ENCODE peak calls at places on chromosomes 4 and X, in eight cellular contexts. D, H, T, J, K, G, W and M are unnamed samples. For H3K36me3, the result is how much of the 10 kb centered on the place peaks cover.

GRCh38 chrX:120286733-120287512 is 24.3 kb downstream of the TMEM255A start:
- DNase-seq in D (no peak), J (no peak), K (no peak), H (no peak), W (no peak), T (no peak), G (no peak), M (no peak)

GRCh38 chr4:147830987-147831386 is 99.1 kb downstream of the ARHGAP10 start:
- DNase-seq in K (peak), J (no peak), D (peak), W (no peak), G (no peak), H (no peak), T (no peak), M (no peak)

GRCh38 chrX:122835886-122836285 is 348.2 kb upstream of the GRIA3 start:
- DNase-seq in H (no peak), W (no peak), K (peak), T (no peak), G (no peak), D (peak), J (no peak), M (no peak)

GRCh38 chr4:176422031-176422430 is 102.3 kb downstream of the SPCS3 start:
- DNase-seq in G (no peak), J (no peak), K (peak), W (no peak), H (no peak), D (no peak), T (no peak), M (no peak)

GRCh38 chr4:187602339-187603092 is 393.1 kb upstream of the ZFP42 start:
- DNase-seq in J (no peak), T (no peak), H (no peak), G (no peak), D (peak), W (no peak), K (peak), M (no peak)

GRCh38 chrX:2913118-2913517 is 16.0 kb downstream of the ARSD start:
- DNase-seq in K (no peak), D (no peak), T (no peak), W (no peak), H (no peak), J (no peak), G (no peak), M (no peak)

GRCh38 chr4:31803511-31804195 is 1083.5 kb downstream of the PCDH7 start:
- DNase-seq in D (peak), H (no peak), W (no peak), K (no peak), G (no peak), T (no peak), J (no peak), M (no peak)

GRCh38 chr4:53863731-53864130 is 200.7 kb downstream of the CHIC2 start:
- DNase-seq in K (no peak), D (peak), T (peak), G (no peak), J (no peak), H (peak), W (no peak), M (no peak)

GRCh38 chr4:138892483-138893386 is 122.8 kb upstream of the NOCT start:
- DNase-seq in G (no peak), W (no peak), K (peak), H (no peak), J (no peak), T (no peak), D (peak), M (no peak)

GRCh38 chr4:4507923-4508322 is 33.9 kb downstream of the STX18 start:
- DNase-seq in K (no peak), H (no peak), J (peak), W (no peak), G (no peak), D (no peak), T (no peak), M (no peak)

GRCh38 chrX:13646154-13646549 is 6.8 kb upstream of the TCEANC start:
- DNase-seq in W (peak), H (peak), J (peak), G (peak), T (peak), K (peak), D (peak), M (peak)

GRCh38 chr4:88017516-88018302 is 10.3 kb downstream of the PKD2 start:
- DNase-seq in T (no peak), D (peak), H (peak), J (no peak), K (peak), W (no peak), G (no peak), M (peak)

GRCh38 chrX:136674270-136674986 is 26.5 kb downstream of the CD40LG start:
- DNase-seq in H (no peak), T (no peak), J (no peak), D (no peak), W (no peak), G (no peak), K (no peak), M (no peak)

GRCh38 chr4:80610845-80611244 is 275.3 kb downstream of the CFAP299 start:
- DNase-seq in K (peak), W (no peak), J (no peak), D (peak), H (no peak), T (no peak), G (no peak), M (no peak)

DNA sequence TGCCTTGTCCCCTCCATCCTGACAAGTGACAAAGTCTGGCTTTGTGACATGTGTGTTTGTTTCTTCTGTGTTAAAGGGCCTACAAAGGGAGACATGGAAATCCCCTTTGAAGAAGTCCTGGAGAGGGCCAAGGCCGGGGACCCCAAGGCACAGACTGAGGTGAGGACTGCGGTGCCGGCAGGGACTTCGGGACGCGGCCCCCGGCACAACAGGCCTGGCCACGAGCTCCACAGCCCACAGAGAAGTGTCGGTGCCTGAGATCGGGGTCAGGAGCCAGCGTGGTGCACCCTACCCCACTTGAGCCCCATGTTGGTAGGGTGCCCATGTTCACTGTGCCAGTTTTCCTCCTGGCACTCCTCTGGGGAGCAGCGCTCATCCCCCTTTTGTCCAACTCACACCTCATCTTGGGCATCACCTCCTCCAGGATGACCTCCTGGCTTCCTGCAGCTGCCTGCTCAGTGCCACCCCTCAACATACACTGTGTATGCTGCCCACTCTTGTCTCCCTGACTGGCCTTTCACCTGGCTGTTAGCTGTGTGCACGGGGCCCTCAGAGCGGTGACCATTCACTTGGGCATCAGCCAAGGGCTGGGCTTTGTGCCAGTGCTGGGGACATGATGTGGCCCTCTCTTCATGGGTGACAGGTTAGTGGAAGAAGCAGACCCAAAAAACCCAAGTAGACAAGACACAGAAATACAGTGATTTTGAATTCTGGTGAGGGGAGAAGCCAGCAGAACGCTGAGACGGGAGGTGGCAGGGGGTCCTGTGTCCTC is 17.6 kb downstream of the WFS1 start:
- DNase-seq in J (no peak), D (no peak), K (no peak), W (no peak), H (no peak), T (peak), G (no peak), M (no peak)
- H3K36me3 ChIP-seq in J (under half), D (under half), K (under half), W (under half), H (under half), T (half or more), G (under half), M (under half)

GRCh38 chrX:141221611-141222010 is 20.7 kb downstream of the SPANXC start:
- DNase-seq in W (no peak), G (no peak), K (no peak), T (no peak), H (no peak), D (peak), J (no peak), M (no peak)
- H3K36me3 ChIP-seq in W (under half), G (under half), K (under half), T (under half), H (under half), D (under half), J (under half), M (under half)

GRCh38 chr4:2484993-2485392 is 16.1 kb downstream of the RNF4 start:
- DNase-seq in D (no peak), T (peak), K (peak), W (peak), G (peak), J (no peak), H (peak), M (peak)

GRCh38 chr4:2482693-2483092 is 13.8 kb downstream of the RNF4 start:
- DNase-seq in H (peak), K (peak), W (no peak), D (peak), G (no peak), J (no peak), T (peak), M (peak)

GRCh38 chr4:2483237-2483636 is 14.3 kb downstream of the RNF4 start:
- DNase-seq in K (no peak), G (no peak), W (no peak), H (no peak), D (no peak), T (no peak), J (no peak), M (no peak)

GRCh38 chr4:2482192-2482591 is 13.3 kb downstream of the RNF4 start:
- DNase-seq in K (no peak), W (no peak), J (no peak), D (no peak), T (no peak), G (no peak), H (no peak), M (no peak)

GRCh38 chr4:2484169-2484568 is 15.3 kb downstream of the RNF4 start:
- DNase-seq in H (no peak), J (no peak), W (no peak), D (no peak), G (no peak), K (no peak), T (no peak), M (no peak)
- H3K36me3 ChIP-seq in H (under half), J (under half), W (under half), D (under half), G (under half), K (under half), T (under half), M (under half)

DNA sequence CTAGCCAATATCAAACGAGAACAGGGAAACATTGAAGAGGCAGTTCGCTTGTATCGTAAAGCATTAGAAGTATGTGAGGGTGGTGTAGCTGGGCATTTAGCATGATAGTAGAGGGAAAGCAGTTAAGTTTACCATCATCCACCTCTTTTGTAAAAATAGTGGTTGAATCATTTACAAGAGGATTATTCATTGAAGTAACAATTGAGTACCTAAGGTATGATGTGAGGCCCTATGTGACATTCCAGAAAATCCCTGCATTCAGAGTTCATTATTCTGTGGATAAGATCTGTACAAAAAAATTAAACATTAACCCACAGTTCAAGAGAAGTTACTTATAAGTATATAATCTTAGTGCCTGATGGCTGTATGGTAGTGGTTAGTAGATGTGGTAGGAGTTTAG is 22.2 kb upstream of the GCNA start:
- DNase-seq in W (no peak), D (no peak), T (no peak), J (no peak), H (no peak), K (no peak), G (no peak), M (no peak)
- H3K36me3 ChIP-seq in W (under half), D (under half), T (half or more), J (under half), H (under half), K (half or more), G (half or more), M (half or more)

DNA sequence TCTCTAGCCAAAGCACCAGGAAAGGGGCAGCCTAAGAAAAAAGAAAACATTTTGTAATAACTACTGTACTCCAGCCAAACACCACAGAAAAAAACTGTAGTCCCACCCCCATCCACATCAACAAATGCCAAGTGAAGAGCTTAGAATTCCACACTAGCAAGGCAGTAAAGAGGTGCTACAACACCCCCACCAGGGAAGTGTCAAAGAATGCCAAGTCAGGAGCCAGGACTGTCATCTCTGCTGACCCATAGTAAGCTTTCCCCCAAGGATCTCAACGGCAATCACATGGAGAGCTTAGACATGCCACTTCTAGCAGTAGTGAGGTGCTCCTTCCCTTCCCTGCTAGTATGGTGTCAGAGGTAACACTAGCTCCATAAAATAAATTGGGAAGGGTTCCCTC is 34.4 kb upstream of the CCDC160 start:
- DNase-seq in T (no peak), J (no peak), K (no peak), D (no peak), W (no peak), H (no peak), G (no peak), M (no peak)
- H3K36me3 ChIP-seq in T (under half), J (under half), K (under half), D (under half), W (under half), H (under half), G (under half), M (under half)

GRCh38 chr4:109657854-109658253 is 45.4 kb downstream of the CASP6 start:
- DNase-seq in J (no peak), G (no peak), W (no peak), D (no peak), T (no peak), H (no peak), K (no peak), M (no peak)
- H3K36me3 ChIP-seq in J (under half), G (under half), W (under half), D (under half), T (under half), H (under half), K (under half), M (under half)

DNA sequence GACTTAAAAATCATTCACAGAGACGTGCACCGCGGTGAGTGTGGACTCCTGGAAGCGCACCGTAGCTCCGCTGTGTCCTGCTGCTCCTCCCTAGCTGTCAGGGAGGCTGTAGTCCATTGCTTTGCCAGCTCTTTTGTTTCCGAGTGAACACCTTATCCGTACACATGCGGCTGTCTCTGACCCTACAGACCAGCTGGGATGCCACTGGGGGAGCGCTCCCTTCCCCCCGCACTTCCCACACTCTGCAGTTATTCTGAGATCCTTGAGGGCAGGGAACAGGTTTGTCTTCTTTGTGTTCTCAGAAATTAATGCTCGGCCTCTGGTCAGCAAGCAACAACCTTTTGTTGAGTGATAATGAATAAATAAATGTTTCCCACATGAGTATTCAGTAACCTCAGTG is 33.7 kb upstream of the MSANTD1 start:
- DNase-seq in K (no peak), H (no peak), W (peak), J (no peak), G (peak), D (no peak), T (no peak), M (no peak)
- H3K36me3 ChIP-seq in K (under half), H (under half), W (half or more), J (half or more), G (half or more), D (under half), T (half or more), M (under half)

GRCh38 chr4:183808102-183808466 is 97.0 kb upstream of the STOX2 start:
- DNase-seq in G (no peak), K (no peak), W (no peak), H (no peak), D (no peak), J (no peak), T (no peak), M (no peak)
- H3K36me3 ChIP-seq in G (under half), K (under half), W (under half), H (under half), D (under half), J (under half), T (under half), M (under half)

GRCh38 chr4:965766-966134 is 7.6 kb downstream of the DGKQ start:
- DNase-seq in T (no peak), H (no peak), D (no peak), G (no peak), J (no peak), W (no peak), K (no peak), M (no peak)
- H3K36me3 ChIP-seq in T (under half), H (under half), D (under half), G (under half), J (under half), W (under half), K (under half), M (under half)